ENCODE peak calls at places on chromosome 6, in six cellular contexts. W is Caco-2, H is foreskin fibroblast, A is brain microvascular endothelial cell, C is neural progenitor cell, T is fibroblast of lung. X is an unnamed sample.

GRCh38 chr6:74458536-74458935 is 747.3 kb downstream of the COL12A1 start:
- DNase-seq in C (no peak), W (peak; percentile 14), A (peak; percentile 7), H (no peak), T (peak; percentile 25), X (no peak)

GRCh38 chr6:170276369-170277057 is 14.4 kb downstream of the DLL1 start:
- DNase-seq in H (no peak), A (no peak), T (no peak), C (no peak), W (no peak), X (peak; percentile 80)

GRCh38 chr6:43771210-43771857 is 1.3 kb downstream of the VEGFA start:
- DNase-seq in C (peak; percentile 53), T (peak; percentile 61), H (peak; percentile 47), W (peak; percentile 77), A (peak; percentile 43), X (peak; percentile 42)

GRCh38 chr6:67458265-67458664 is 1176.8 kb upstream of the ADGRB3 start:
- DNase-seq in A (no peak), H (no peak), C (no peak), W (peak; percentile 2), T (no peak), X (no peak)

GRCh38 chr6:74927299-74927698 is 278.6 kb downstream of the COL12A1 start:
- DNase-seq in H (no peak), A (no peak), C (no peak), W (no peak), T (no peak), X (no peak)

GRCh38 chr6:11845664-11846577 is 67.3 kb upstream of the ADTRP start:
- DNase-seq in T (no peak), C (no peak), A (no peak), W (no peak), H (no peak), X (no peak)

GRCh38 chr6:124960757-124961467 is 1.3 kb upstream of the RNF217 start:
- DNase-seq in W (no peak), H (no peak), A (no peak), T (peak; percentile 39), C (no peak), X (no peak)

GRCh38 chr6:127879685-127880084 is 21.2 kb downstream of the THEMIS start:
- DNase-seq in C (peak; percentile 78), T (peak; percentile 49), W (peak; percentile 10), H (no peak), A (peak; percentile 7), X (peak; percentile 7)

GRCh38 chr6:4806308-4807190 is 30.3 kb downstream of the CDYL start:
- DNase-seq in C (no peak), T (no peak), W (no peak), A (no peak), H (no peak), X (no peak)

GRCh38 chr6:1904494-1904854 is 294.8 kb downstream of the FOXC1 start:
- DNase-seq in C (no peak), A (no peak), T (no peak), W (no peak), H (no peak), X (no peak)

GRCh38 chr6:127459231-127459641 is at the start of gene KIAA0408:
- DNase-seq in W (peak; percentile 18), C (peak; percentile 79), H (peak; percentile 55), T (peak; percentile 64), A (peak; percentile 59), X (peak; percentile 86)

GRCh38 chr6:141103246-141103645 is 1029.5 kb upstream of the GJE1 start:
- DNase-seq in C (no peak), H (peak; percentile 59), W (no peak), A (no peak), T (peak; percentile 87), X (peak; percentile 74)

GRCh38 chr6:100281471-100281878 is 183.2 kb downstream of the SIM1 start:
- DNase-seq in H (no peak), W (no peak), A (no peak), C (peak; percentile 93), T (no peak), X (no peak)

GRCh38 chr6:139133733-139134360 is 1.0 kb upstream of the HECA start:
- DNase-seq in T (no peak), C (no peak), H (no peak), W (no peak), A (no peak), X (no peak)

GRCh38 chr6:139133272-139133671 is 1.6 kb upstream of the HECA start:
- DNase-seq in W (no peak), C (no peak), H (no peak), A (no peak), T (no peak), X (no peak)

GRCh38 chr6:139137716-139138115 is 2.8 kb downstream of the HECA start:
- DNase-seq in W (no peak), C (no peak), A (no peak), T (no peak), H (no peak), X (peak; percentile 43)

GRCh38 chr6:139134817-139135577 is at the start of gene HECA:
- DNase-seq in A (peak; percentile 94), T (peak; percentile 93), C (peak; percentile 96), H (peak; percentile 97), W (peak; percentile 97), X (peak; percentile 93)

GRCh38 chr6:139135578-139136545 is 982 bp downstream of the HECA start:
- DNase-seq in A (no peak), W (peak; percentile 43), C (peak; percentile 55), H (no peak), T (no peak), X (no peak)
- H3K4me3 ChIP-seq in A (peak overlapping the region; percentile 75), W (peak overlapping the region; percentile 89), C (peak overlapping the region; percentile 94), H (peak overlapping the region; percentile 70), T (peak overlapping the region; percentile 79), X (peak overlapping the region; percentile 67)

GRCh38 chr6:113412589-113413367 is 444.4 kb upstream of the MARCKS start:
- DNase-seq in H (no peak), A (no peak), T (peak; percentile 34), C (no peak), W (no peak), X (peak; percentile 12)

GRCh38 chr6:113420290-113420689 is 436.9 kb upstream of the MARCKS start:
- DNase-seq in H (no peak), A (no peak), W (no peak), T (no peak), C (no peak), X (no peak)

GRCh38 chr6:113411006-113411405 is 446.1 kb upstream of the MARCKS start:
- DNase-seq in H (peak; percentile 25), T (no peak), W (peak; percentile 23), A (no peak), C (no peak), X (no peak)

GRCh38 chr6:113416166-113416565 is 441.0 kb upstream of the MARCKS start:
- DNase-seq in T (peak; percentile 46), H (peak; percentile 63), W (no peak), A (no peak), C (no peak), X (peak; percentile 78)

GRCh38 chr6:113414511-113414910 is 442.6 kb upstream of the MARCKS start:
- DNase-seq in T (peak; percentile 82), C (no peak), W (peak; percentile 45), A (peak; percentile 79), H (peak; percentile 67), X (peak; percentile 83)
- TF ChIP-seq CTCF in T (peak; percentile 70), C (peak; percentile 34), W (no peak), A (peak; percentile 84), H (peak; percentile 63), X (peak; percentile 83)

GRCh38 chr6:167996424-167997199 is 859 bp upstream of the KIF25 start:
- DNase-seq in T (no peak), W (no peak), A (no peak), H (no peak), C (peak; percentile 34), X (no peak)

GRCh38 chr6:167995731-167996151 is 1.7 kb upstream of the KIF25 start:
- DNase-seq in H (no peak), T (no peak), A (no peak), C (no peak), W (no peak), X (no peak)

GRCh38 chr6:167995302-167995701 is 2.2 kb upstream of the KIF25 start:
- DNase-seq in C (no peak), H (no peak), T (no peak), A (no peak), W (no peak), X (no peak)

GRCh38 chr6:167998206-167998605 is 735 bp downstream of the KIF25 start:
- DNase-seq in W (no peak), T (no peak), A (no peak), C (no peak), H (peak; percentile 16), X (peak; percentile 60)

DNA sequence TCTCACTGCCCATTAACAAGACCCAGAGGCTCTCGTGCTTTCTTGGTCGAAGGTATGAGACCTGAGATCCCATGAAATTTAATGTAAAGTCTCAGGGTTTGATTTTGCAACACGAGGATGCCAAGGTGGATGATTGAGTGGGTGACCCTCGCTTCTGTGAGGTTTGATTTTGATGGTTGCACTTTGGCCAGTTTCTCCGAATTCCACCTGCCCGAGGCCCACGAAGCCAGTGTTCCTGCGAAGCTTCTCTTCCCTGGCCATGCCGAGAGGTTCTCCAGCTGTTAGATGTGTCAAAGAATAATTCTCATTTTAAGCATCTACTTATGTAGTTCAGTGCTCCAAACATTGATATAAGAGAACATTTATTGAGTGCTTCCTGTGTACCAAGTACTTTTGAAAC is at the start of gene KIF25:
- DNase-seq in T (no peak), H (no peak), C (no peak), A (no peak), W (no peak), X (no peak)
- H3K4me3 ChIP-seq in T (no peak within 1 kb of the TSS), H (no peak within 1 kb of the TSS), C (no peak within 1 kb of the TSS), A (peak within 1 kb of the TSS; percentile 12), W (no peak within 1 kb of the TSS), X (no peak within 1 kb of the TSS)

DNA sequence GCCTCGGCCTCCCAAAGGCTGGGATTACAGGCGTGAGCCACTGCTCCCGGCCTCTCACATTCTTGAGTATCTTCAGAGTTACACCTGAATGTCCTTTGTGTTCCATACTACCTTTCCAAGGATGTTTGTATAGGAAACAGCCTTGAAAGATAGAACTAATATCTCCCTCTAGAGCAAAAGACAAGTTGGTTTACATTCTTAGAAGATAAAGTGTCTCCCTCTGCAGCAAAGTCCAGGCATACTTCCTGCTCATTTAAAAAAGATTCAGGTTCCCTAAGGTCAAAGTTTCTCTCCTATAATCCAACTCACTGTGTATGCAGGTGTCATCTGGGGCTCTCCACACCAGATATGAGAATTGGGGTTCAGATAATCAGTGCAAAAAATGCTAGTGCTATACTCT is 224.4 kb downstream of the TPBG start:
- DNase-seq in W (no peak), H (no peak), A (no peak), T (no peak), C (no peak), X (peak; percentile 19)
- TF ChIP-seq CTCF in W (no peak), H (no peak), A (no peak), T (no peak), C (no peak), X (peak; percentile 13)

X was measured in fibroblast of mammary gland.